ENCODE peak calls at places on chromosomes 7 and 10, in eight cellular contexts. J, N, F, M, H, L, Z and A are unnamed samples.

GRCh38 chr7:64581391-64581790 is 18.5 kb upstream of the ZNF680 start:
- DNase-seq in J (no peak), L (no peak), N (no peak), Z (no peak), H (no peak), F (no peak), M (no peak), A (no peak)

GRCh38 chr7:137879357-137880158 is 32.8 kb upstream of the DGKI start:
- DNase-seq in H (no peak), N (peak), M (no peak), J (no peak), L (peak), Z (peak), F (no peak), A (no peak)

GRCh38 chr7:78345293-78345692 is 546.7 kb downstream of the PHTF2 start:
- DNase-seq in Z (no peak), N (no peak), J (no peak), F (no peak), H (no peak), L (no peak), M (no peak), A (no peak)

GRCh38 chr7:129781128-129781855 is 169.8 kb downstream of the NRF1 start:
- DNase-seq in M (no peak), Z (no peak), N (no peak), L (no peak), J (no peak), H (no peak), F (peak), A (no peak)

GRCh38 chr7:113996405-113996804 is 77.6 kb upstream of the PPP1R3A start:
- DNase-seq in L (peak), Z (no peak), N (no peak), F (no peak), J (no peak), M (no peak), H (no peak), A (no peak)

GRCh38 chr10:75987610-75988009 is 556.2 kb downstream of the LRMDA start:
- DNase-seq in Z (peak), L (peak), M (no peak), H (no peak), N (no peak), J (no peak), F (no peak), A (no peak)

GRCh38 chr10:129046074-129046681 is 420.9 kb upstream of the MGMT start:
- DNase-seq in J (no peak), H (no peak), M (no peak), L (peak), Z (peak), N (peak), F (no peak), A (no peak)

GRCh38 chr10:17003151-17003550 is 126.5 kb downstream of the CUBN start:
- DNase-seq in F (no peak), H (no peak), M (no peak), Z (peak), N (peak), L (peak), J (no peak), A (no peak)

GRCh38 chr10:103800789-103801540 is 54.4 kb downstream of the SH3PXD2A start:
- DNase-seq in N (no peak), L (no peak), M (no peak), H (no peak), F (no peak), Z (no peak), J (peak), A (peak)

GRCh38 chr10:132776821-132777220 is 9.1 kb downstream of the NKX6-2 start:
- DNase-seq in Z (no peak), M (no peak), F (no peak), J (no peak), H (no peak), N (no peak), L (no peak), A (no peak)

GRCh38 chr7:70857793-70858545 is 274.0 kb upstream of the GALNT17 start:
- DNase-seq in L (no peak), N (no peak), H (no peak), M (no peak), F (no peak), J (no peak), Z (no peak), A (no peak)

DNA sequence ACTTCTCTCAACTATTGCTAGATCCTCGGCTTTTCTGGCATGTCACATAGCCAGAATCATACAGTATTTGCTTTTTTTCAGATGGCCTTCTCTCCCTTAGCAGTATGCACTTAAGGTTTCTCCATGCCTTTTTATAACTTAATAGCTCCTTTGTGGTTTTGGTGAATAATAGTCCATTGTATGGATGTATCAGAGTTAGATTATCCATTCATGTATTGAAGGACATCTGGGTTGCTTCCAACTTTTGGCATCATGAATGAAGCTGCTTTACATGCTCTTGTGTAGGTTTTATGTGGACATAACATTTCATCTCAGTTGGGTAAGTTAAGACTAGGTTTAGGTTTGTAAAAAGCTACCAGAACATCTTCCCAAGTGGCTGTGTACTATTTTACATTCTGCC is 4.6 kb downstream of the ATP5F1C start:
- DNase-seq in L (no peak), N (no peak), J (no peak), Z (no peak), H (no peak), F (no peak), M (no peak), A (no peak)
- TF ChIP-seq CTCF in L (no peak), N (no peak), J (no peak), Z (no peak), H (no peak), F (no peak), M (no peak), A (no peak)

GRCh38 chr7:33909312-33909711 is 4.0 kb downstream of the BMPER start:
- DNase-seq in Z (no peak), N (no peak), H (no peak), L (peak), F (no peak), M (no peak), J (no peak), A (no peak)
- TF ChIP-seq CTCF in Z (no peak), N (no peak), H (no peak), L (peak), F (no peak), M (no peak), J (no peak), A (no peak)

GRCh38 chr7:54563329-54563916 is 21.2 kb downstream of the VSTM2A start:
- DNase-seq in H (no peak), M (no peak), Z (no peak), J (no peak), F (no peak), L (no peak), N (no peak), A (no peak)
- TF ChIP-seq CTCF in H (no peak), M (no peak), Z (no peak), J (no peak), F (no peak), L (no peak), N (no peak), A (no peak)

GRCh38 chr7:142585425-142585824 is 163.8 kb upstream of the PRSS1 start:
- DNase-seq in H (no peak), F (no peak), M (no peak), N (no peak), Z (no peak), J (no peak), L (no peak), A (no peak)
- TF ChIP-seq CTCF in H (no peak), F (peak), M (no peak), N (peak), Z (peak), J (no peak), L (peak), A (no peak)

GRCh38 chr10:84901885-84902284 is 573.5 kb downstream of the CCSER2 start:
- DNase-seq in Z (no peak), F (no peak), L (no peak), N (no peak), J (no peak), M (no peak), H (no peak), A (no peak)
- TF ChIP-seq CTCF in Z (no peak), F (no peak), L (no peak), N (no peak), J (no peak), M (no peak), H (no peak), A (no peak)

GRCh38 chr10:18563003-18563726 is 88.2 kb downstream of the NSUN6 start:
- DNase-seq in N (no peak), M (no peak), J (no peak), Z (no peak), H (no peak), L (no peak), F (no peak), A (no peak)
- TF ChIP-seq CTCF in N (no peak), M (no peak), J (no peak), Z (no peak), H (no peak), L (no peak), F (no peak), A (no peak)

GRCh38 chr10:80855348-80855971 is 317.8 kb downstream of the SH2D4B start:
- DNase-seq in M (peak), Z (no peak), H (no peak), N (no peak), L (no peak), F (no peak), J (peak), A (peak)
- TF ChIP-seq CTCF in M (peak), Z (peak), H (no peak), N (no peak), L (no peak), F (no peak), J (peak), A (peak)

GRCh38 chr7:152862033-152862432 is 102.5 kb downstream of the ACTR3B start:
- DNase-seq in Z (no peak), L (no peak), J (no peak), N (no peak), M (no peak), H (no peak), F (no peak), A (no peak)

GRCh38 chr7:152858761-152859160 is 99.2 kb downstream of the ACTR3B start:
- DNase-seq in J (no peak), Z (no peak), F (no peak), M (no peak), L (no peak), N (no peak), H (no peak), A (no peak)

GRCh38 chr7:152857272-152857671 is 97.7 kb downstream of the ACTR3B start:
- DNase-seq in F (no peak), N (no peak), H (no peak), M (no peak), Z (no peak), L (no peak), J (no peak), A (no peak)

GRCh38 chr7:152860302-152860701 is 100.8 kb downstream of the ACTR3B start:
- DNase-seq in Z (no peak), F (no peak), N (no peak), M (no peak), L (no peak), H (no peak), J (no peak), A (no peak)

GRCh38 chr7:152859781-152860191 is 100.2 kb downstream of the ACTR3B start:
- DNase-seq in Z (no peak), M (no peak), F (peak), H (no peak), N (no peak), J (no peak), L (peak), A (no peak)
- TF ChIP-seq CTCF in Z (peak), M (peak), F (peak), H (no peak), N (peak), J (no peak), L (peak), A (peak)